ENCODE peak calls at places on chromosomes 2 and 18, in nine cellular contexts. R is esophagus squamous epithelium, L is pons, F is MG63, T is body of pancreas, A is cardiac fibroblast, X is NCI-H2081 treated with DMSO at 0.1 percent for 48 hours, G is H54, J is HFFc6. K is an unnamed sample.
A peak's percentile ranks its signal among the peaks of the same experiment; 100 is the strongest.

GRCh38 chr2:127695491-127696472 is 5.5 kb upstream of the SFT2D3 start:
- DNase-seq in T (peak; percentile 61), L (peak; percentile 77), G (no peak), J (peak; percentile 50), X (no peak), A (peak; percentile 54), R (no peak), F (peak; percentile 54), K (peak; percentile 90)

GRCh38 chr2:149098722-149099121 is 60.2 kb downstream of the LYPD6B start:
- DNase-seq in T (peak; percentile 18), G (no peak), J (peak; percentile 64), F (no peak), A (no peak), L (no peak), X (no peak), R (no peak), K (peak; percentile 7)

GRCh38 chr2:190534310-190535118 is at the start of gene NEMP2:
- DNase-seq in L (peak; percentile 49), J (peak; percentile 11), F (peak; percentile 89), T (peak; percentile 77), X (peak; percentile 42), R (peak; percentile 24), G (peak; percentile 68), A (peak; percentile 54), K (peak; percentile 82)

GRCh38 chr2:85171916-85172315 is 38.7 kb downstream of the TCF7L1 start:
- DNase-seq in X (no peak), A (no peak), G (no peak), J (no peak), R (no peak), L (no peak), T (no peak), F (no peak), K (no peak)

GRCh38 chr2:187920511-187920910 is 366.3 kb upstream of the TFPI start:
- DNase-seq in G (no peak), A (no peak), F (no peak), T (no peak), X (no peak), L (no peak), R (no peak), J (no peak), K (no peak)

GRCh38 chr2:172285010-172285621 is 142.3 kb upstream of the ITGA6 start:
- DNase-seq in R (no peak), A (peak; percentile 19), G (peak; percentile 18), T (peak; percentile 24), L (peak; percentile 74), F (peak; percentile 72), X (no peak), J (peak; percentile 71), K (no peak)

GRCh38 chr2:225995788-225996476 is 596.4 kb downstream of the NYAP2 start:
- DNase-seq in J (peak; percentile 35), X (no peak), L (no peak), A (peak; percentile 77), T (peak; percentile 3), F (no peak), R (no peak), G (no peak), K (no peak)

GRCh38 chr18:11993264-11993916 is 12.1 kb downstream of the IMPA2 start:
- DNase-seq in G (no peak), R (no peak), X (no peak), L (no peak), F (no peak), J (no peak), A (no peak), T (no peak), K (no peak)

GRCh38 chr18:9337875-9338274 is 3.3 kb downstream of the TWSG1 start:
- DNase-seq in T (no peak), A (no peak), L (peak; percentile 15), G (no peak), J (peak; percentile 33), F (no peak), X (no peak), R (no peak), K (no peak)

GRCh38 chr2:12579018-12579417 is 137.7 kb upstream of the TRIB2 start:
- DNase-seq in R (no peak), X (no peak), G (no peak), T (no peak), A (no peak), L (no peak), J (no peak), F (no peak), K (no peak)

GRCh38 chr2:9824956-9825720 is 18.1 kb upstream of the TAF1B start:
- DNase-seq in J (no peak), G (no peak), X (no peak), A (peak; percentile 53), R (no peak), F (no peak), L (no peak), T (no peak), K (no peak)

GRCh38 chr2:37711308-37711731 is 39.9 kb upstream of the CDC42EP3 start:
- DNase-seq in T (no peak), F (peak; percentile 59), J (peak; percentile 91), L (no peak), G (peak; percentile 66), A (peak; percentile 94), X (no peak), R (no peak), K (peak; percentile 62)

GRCh38 chr2:239934571-239935171 is 90.5 kb downstream of the NDUFA10 start:
- DNase-seq in R (no peak), F (peak; percentile 27), L (peak; percentile 93), X (no peak), T (peak; percentile 61), A (peak; percentile 44), J (no peak), G (no peak), K (no peak)

GRCh38 chr2:33502025-33502424 is 25.6 kb downstream of the RASGRP3 start:
- DNase-seq in T (no peak), X (no peak), L (no peak), A (no peak), F (no peak), R (no peak), J (no peak), G (no peak), K (no peak)

GRCh38 chr2:150339282-150339681 is 148.2 kb downstream of the RND3 start:
- DNase-seq in G (no peak), F (no peak), T (no peak), L (no peak), X (no peak), R (no peak), A (peak; percentile 58), J (no peak), K (no peak)

GRCh38 chr2:201255468-201255867 is 4.9 kb upstream of the CASP8 start:
- DNase-seq in G (no peak), F (no peak), L (no peak), T (no peak), X (no peak), R (no peak), J (no peak), A (no peak), K (no peak)

GRCh38 chr2:6081542-6081872 is 389.3 kb downstream of the SOX11 start:
- DNase-seq in L (no peak), R (no peak), J (no peak), X (no peak), F (no peak), G (no peak), T (no peak), A (no peak), K (no peak)

GRCh38 chr18:44683566-44683965 is 2.9 kb downstream of the SETBP1 start:
- DNase-seq in L (no peak), F (no peak), J (no peak), T (no peak), X (no peak), A (no peak), G (no peak), R (no peak), K (no peak)

GRCh38 chr2:10770956-10771750 is 41.4 kb downstream of the PDIA6 start:
- DNase-seq in L (no peak), T (no peak), F (no peak), R (no peak), J (no peak), A (no peak), G (no peak), X (no peak), K (no peak)

GRCh38 chr2:241443486-241444223 is 64.7 kb downstream of the STK25 start:
- DNase-seq in J (peak; percentile 10), L (no peak), R (peak; percentile 2), T (peak; percentile 16), A (peak; percentile 51), X (no peak), G (no peak), F (no peak), K (peak; percentile 43)

GRCh38 chr2:63189026-63189425 is 138.4 kb downstream of the OTX1 start:
- DNase-seq in F (peak; percentile 4), J (peak; percentile 57), L (no peak), A (peak; percentile 69), T (peak; percentile 15), X (no peak), R (no peak), G (peak; percentile 15), K (peak; percentile 68)

GRCh38 chr2:216004408-216005283 is 8.7 kb downstream of the MREG start:
- DNase-seq in T (no peak), G (no peak), F (no peak), R (no peak), A (no peak), X (no peak), L (no peak), J (no peak), K (no peak)

GRCh38 chr2:105005170-105005569 is 32.7 kb upstream of the MRPS9 start:
- DNase-seq in R (no peak), L (no peak), X (no peak), T (no peak), J (no peak), F (no peak), G (no peak), A (no peak), K (no peak)

GRCh38 chr2:47339745-47340541 is 63.0 kb upstream of the MSH2 start:
- DNase-seq in X (no peak), A (peak; percentile 81), R (no peak), T (peak; percentile 39), L (no peak), F (peak; percentile 52), J (peak; percentile 65), G (peak; percentile 48), K (peak; percentile 84)

GRCh38 chr2:128310761-128311160 is 7.9 kb downstream of the HS6ST1 start:
- DNase-seq in G (no peak), R (no peak), T (no peak), A (no peak), J (no peak), F (no peak), X (no peak), L (no peak), K (no peak)

GRCh38 chr2:42794271-42795046 is 2.1 kb upstream of the HAAO start:
- DNase-seq in L (no peak), X (no peak), T (peak; percentile 73), J (peak; percentile 39), G (no peak), F (no peak), A (peak; percentile 44), R (no peak), K (peak; percentile 51)

GRCh38 chr2:175855794-175856453 is 146.1 kb downstream of the LNPK start:
- DNase-seq in X (no peak), J (peak; percentile 64), T (no peak), F (peak; percentile 78), A (peak; percentile 15), R (no peak), G (peak; percentile 42), L (peak; percentile 31), K (no peak)

GRCh38 chr2:199589303-199589702 is 131.6 kb upstream of the SATB2 start:
- DNase-seq in R (no peak), A (no peak), G (no peak), J (no peak), L (peak; percentile 30), X (no peak), F (no peak), T (no peak), K (no peak)

GRCh38 chr18:967037-967576 is 62.4 kb downstream of the ADCYAP1 start:
- DNase-seq in F (no peak), T (no peak), A (no peak), R (no peak), X (no peak), J (no peak), G (no peak), L (no peak), K (no peak)

GRCh38 chr18:62894681-62895390 is 179.5 kb downstream of the PHLPP1 start:
- DNase-seq in X (no peak), J (no peak), F (no peak), A (no peak), R (no peak), L (no peak), T (no peak), G (no peak), K (no peak)

GRCh38 chr2:171615071-171615470 is 72.2 kb upstream of the DYNC1I2 start:
- DNase-seq in L (no peak), F (no peak), J (no peak), X (no peak), R (no peak), A (peak; percentile 58), G (no peak), T (no peak), K (no peak)

K was measured in Calu3.